ENCODE peak calls at places on chromosomes 12 and 14, in nine cellular contexts. F is activated CD4-positive, alpha-beta T cell treated with anti-CD3 and anti-CD28 coated beads for 24 hours; X is Caco-2; S is stomach; C is neuronal stem cell; Z is putamen; L is HFF-Myc; H is NCI-H1417; R is iris pigment epithelial cell. E is an unnamed sample.

GRCh38 chr12:105427883-105428282 is 97.4 kb downstream of the C12orf75 start:
- DNase-seq in F (no peak), X (no peak), S (no peak), C (no peak), Z (no peak), L (no peak), H (no peak), R (peak; percentile 55), E (no peak)

GRCh38 chr12:67826148-67826547 is 163.1 kb upstream of the IFNG-AS1 start:
- DNase-seq in F (no peak), X (no peak), S (no peak), C (no peak), Z (no peak), L (no peak), H (no peak), R (peak; percentile 28), E (no peak)

GRCh38 chr12:33376153-33376552 is 63.5 kb downstream of the SYT10 start:
- DNase-seq in F (no peak), X (no peak), S (no peak), C (no peak), Z (no peak), L (no peak), H (no peak), R (no peak), E (no peak)

GRCh38 chr14:32224731-32225377 is 21.8 kb upstream of the RNU6-8 start:
- DNase-seq in F (no peak), X (peak; percentile 62), S (no peak), C (no peak), Z (no peak), L (peak; percentile 87), H (peak; percentile 69), R (peak; percentile 79), E (peak; percentile 46)

GRCh38 chr12:121697093-121697698 is 15.4 kb upstream of the TMEM120B start:
- DNase-seq in F (peak; percentile 40), X (no peak), S (no peak), C (no peak), Z (no peak), L (no peak), H (peak; percentile 87), R (peak; percentile 36), E (peak; percentile 51)

GRCh38 chr12:2693204-2693860 is 101.4 kb upstream of the FKBP4 start:
- DNase-seq in F (no peak), X (peak; percentile 29), S (no peak), C (no peak), Z (no peak), L (no peak), H (no peak), R (no peak), E (no peak)

GRCh38 chr14:59829941-59830734 is 40.4 kb downstream of the RTN1 start:
- DNase-seq in F (no peak), X (no peak), S (no peak), C (no peak), Z (no peak), L (no peak), H (no peak), R (peak; percentile 54), E (no peak)

GRCh38 chr14:66539034-66539433 is 31.1 kb downstream of the GPHN start:
- DNase-seq in F (no peak), X (no peak), S (no peak), C (no peak), Z (no peak), L (no peak), H (no peak), R (peak; percentile 3), E (peak; percentile 10)

GRCh38 chr12:59716049-59716448 is 120.2 kb downstream of the SLC16A7 start:
- DNase-seq in F (no peak), X (no peak), S (no peak), C (no peak), Z (no peak), L (no peak), H (no peak), R (peak; percentile 89), E (no peak)

GRCh38 chr14:55297611-55298323 is 26.5 kb downstream of the FBXO34 start:
- DNase-seq in F (no peak), X (no peak), S (peak; percentile 72), C (no peak), Z (no peak), L (no peak), H (no peak), R (no peak), E (no peak)

GRCh38 chr12:82660541-82661325 is 26.0 kb upstream of the TMTC2 start:
- DNase-seq in F (no peak), X (no peak), S (no peak), C (no peak), Z (no peak), L (no peak), H (no peak), R (peak; percentile 54), E (no peak)

GRCh38 chr12:106112094-106112822 is 26.5 kb downstream of the NUAK1 start:
- DNase-seq in F (no peak), X (no peak), S (no peak), C (no peak), Z (no peak), L (no peak), H (peak; percentile 66), R (peak; percentile 49), E (no peak)

GRCh38 chr14:24377660-24378059 is 9.7 kb downstream of the NFATC4 start:
- DNase-seq in F (no peak), X (no peak), S (peak; percentile 7), C (no peak), Z (no peak), L (no peak), H (peak; percentile 51), R (no peak), E (no peak)

GRCh38 chr14:95359974-95360826 is 40.5 kb upstream of the CLMN start:
- DNase-seq in F (no peak), X (no peak), S (peak; percentile 38), C (peak; percentile 58), Z (peak; percentile 87), L (no peak), H (no peak), R (peak; percentile 9), E (no peak)

GRCh38 chr14:28299227-28299626 is 467.4 kb upstream of the FOXG1 start:
- DNase-seq in F (no peak), X (no peak), S (no peak), C (no peak), Z (no peak), L (no peak), H (no peak), R (no peak), E (no peak)

GRCh38 chr14:53792909-53793308 is 163.7 kb downstream of the BMP4 start:
- DNase-seq in F (no peak), X (no peak), S (no peak), C (no peak), Z (no peak), L (no peak), H (no peak), R (no peak), E (no peak)

GRCh38 chr12:95663525-95663924 is 112.2 kb upstream of the USP44 start:
- DNase-seq in F (no peak), X (no peak), S (no peak), C (no peak), Z (no peak), L (no peak), H (no peak), R (no peak), E (no peak)

GRCh38 chr12:91139981-91140659 is 28.8 kb upstream of the LUM start:
- DNase-seq in F (no peak), X (no peak), S (no peak), C (no peak), Z (no peak), L (peak; percentile 88), H (peak; percentile 46), R (peak; percentile 94), E (no peak)

E was measured in HAP-1.